ENCODE peak calls at places on chromosome 1, in four cellular contexts. One of them, this sample, is unnamed. For H3K79me2, the result is how much of the 10 kb centered on the place peaks cover.

GRCh38 chr1:202994756-202995155 is 12.4 kb upstream of the TMEM183A start:
- DNase-seq in HCT116: no peak
- DNase-seq in hepatocyte: no peak
- DNase-seq in fibroblast of lung: no peak
- DNase-seq in this sample: no peak

GRCh38 chr1:154764773-154765172 is 105.3 kb downstream of the KCNN3 start:
- DNase-seq in hepatocyte: no peak
- DNase-seq in fibroblast of lung: no peak
- DNase-seq in HCT116: no peak
- DNase-seq in this sample: no peak

GRCh38 chr1:242318140-242318539 is 206.4 kb downstream of the PLD5 start:
- DNase-seq in fibroblast of lung: no peak
- DNase-seq in hepatocyte: no peak
- DNase-seq in HCT116: no peak
- DNase-seq in this sample: no peak

GRCh38 chr1:153548722-153549695 is at the start of gene S100A3:
- DNase-seq in HCT116: no peak
- DNase-seq in hepatocyte: peak
- DNase-seq in fibroblast of lung: peak
- DNase-seq in this sample: peak

GRCh38 chr1:243595527-243596206 is 254.4 kb downstream of the AKT3 start:
- DNase-seq in fibroblast of lung: peak
- DNase-seq in HCT116: no peak
- DNase-seq in hepatocyte: no peak
- DNase-seq in this sample: peak

GRCh38 chr1:21868482-21868881 is 56.4 kb downstream of the LDLRAD2 start:
- DNase-seq in fibroblast of lung: no peak
- DNase-seq in HCT116: no peak
- DNase-seq in hepatocyte: no peak
- DNase-seq in this sample: no peak

GRCh38 chr1:6162773-6163172 is 17.3 kb downstream of the CHD5 start:
- DNase-seq in fibroblast of lung: no peak
- DNase-seq in hepatocyte: no peak
- DNase-seq in HCT116: no peak
- DNase-seq in this sample: no peak

GRCh38 chr1:41240806-41241747 is 1.0 kb downstream of the SCMH1 start:
- DNase-seq in HCT116: no peak
- DNase-seq in hepatocyte: peak
- DNase-seq in fibroblast of lung: peak
- DNase-seq in this sample: peak

GRCh38 chr1:19483691-19484090 is 1.6 kb downstream of the CAPZB start:
- DNase-seq in HCT116: no peak
- DNase-seq in hepatocyte: no peak
- DNase-seq in fibroblast of lung: no peak
- DNase-seq in this sample: no peak

GRCh38 chr1:117290855-117291254 is 76.4 kb upstream of the MAN1A2 start:
- DNase-seq in HCT116: no peak
- DNase-seq in fibroblast of lung: peak
- DNase-seq in hepatocyte: no peak
- DNase-seq in this sample: peak

GRCh38 chr1:39051956-39052355 is 25.8 kb downstream of the NDUFS5 start:
- DNase-seq in hepatocyte: no peak
- DNase-seq in HCT116: no peak
- DNase-seq in fibroblast of lung: no peak
- DNase-seq in this sample: no peak

GRCh38 chr1:53697671-53698380 is 41.1 kb downstream of the GLIS1 start:
- DNase-seq in hepatocyte: no peak
- DNase-seq in HCT116: no peak
- DNase-seq in fibroblast of lung: peak
- DNase-seq in this sample: no peak

GRCh38 chr1:215637041-215637573 is 70.0 kb downstream of the KCTD3 start:
- DNase-seq in hepatocyte: peak
- DNase-seq in HCT116: no peak
- DNase-seq in fibroblast of lung: peak
- DNase-seq in this sample: peak

GRCh38 chr1:151547900-151548230 is 7.8 kb downstream of the TUFT1 start:
- DNase-seq in fibroblast of lung: no peak
- DNase-seq in HCT116: no peak
- DNase-seq in hepatocyte: no peak
- DNase-seq in this sample: no peak

GRCh38 chr1:240719953-240720700 is 108.2 kb upstream of the GREM2 start:
- DNase-seq in hepatocyte: no peak
- DNase-seq in fibroblast of lung: no peak
- DNase-seq in HCT116: no peak
- DNase-seq in this sample: no peak

GRCh38 chr1:89952021-89952995 is 42.6 kb upstream of the ZNF326 start:
- DNase-seq in fibroblast of lung: peak
- DNase-seq in hepatocyte: no peak
- DNase-seq in HCT116: no peak
- DNase-seq in this sample: no peak

GRCh38 chr1:202692959-202693555 is 17.2 kb downstream of the SYT2 start:
- DNase-seq in fibroblast of lung: peak
- DNase-seq in hepatocyte: peak
- DNase-seq in HCT116: peak
- DNase-seq in this sample: peak

GRCh38 chr1:161989108-161989507 is 34.6 kb downstream of the OLFML2B start:
- DNase-seq in HCT116: no peak
- DNase-seq in fibroblast of lung: peak
- DNase-seq in hepatocyte: no peak
- DNase-seq in this sample: peak

GRCh38 chr1:4796999-4797375 is 142.6 kb downstream of the AJAP1 start:
- DNase-seq in hepatocyte: no peak
- DNase-seq in fibroblast of lung: no peak
- DNase-seq in HCT116: no peak
- DNase-seq in this sample: no peak

GRCh38 chr1:2854611-2855010 is 53.1 kb upstream of the TTC34 start:
- DNase-seq in fibroblast of lung: no peak
- DNase-seq in HCT116: no peak
- DNase-seq in hepatocyte: no peak
- DNase-seq in this sample: no peak

GRCh38 chr1:227654858-227655752 is 80.0 kb downstream of the JMJD4 start:
- DNase-seq in hepatocyte: no peak
- DNase-seq in HCT116: no peak
- DNase-seq in fibroblast of lung: no peak
- DNase-seq in this sample: no peak

GRCh38 chr1:184221087-184221486 is 165.7 kb upstream of the C1orf21 start:
- DNase-seq in hepatocyte: no peak
- DNase-seq in fibroblast of lung: no peak
- DNase-seq in HCT116: no peak
- DNase-seq in this sample: no peak

GRCh38 chr1:30677471-30677870 is 45.9 kb downstream of the MATN1 start:
- DNase-seq in HCT116: no peak
- DNase-seq in fibroblast of lung: no peak
- DNase-seq in hepatocyte: no peak
- DNase-seq in this sample: peak

GRCh38 chr1:53121319-53122172 is 20.9 kb downstream of the SLC1A7 start:
- DNase-seq in HCT116: no peak
- DNase-seq in fibroblast of lung: peak
- DNase-seq in hepatocyte: peak
- DNase-seq in this sample: no peak

GRCh38 chr1:18922848-18923475 is 20.6 kb upstream of the ALDH4A1 start:
- DNase-seq in hepatocyte: no peak
- DNase-seq in HCT116: no peak
- DNase-seq in fibroblast of lung: no peak
- DNase-seq in this sample: peak

GRCh38 chr1:221715321-221716169 is 26.3 kb downstream of the DUSP10 start:
- DNase-seq in HCT116: no peak
- DNase-seq in hepatocyte: peak
- DNase-seq in fibroblast of lung: peak
- DNase-seq in this sample: no peak

GRCh38 chr1:233327938-233328660 is 575 bp downstream of the MAP3K21 start:
- DNase-seq in hepatocyte: peak
- DNase-seq in HCT116: no peak
- DNase-seq in fibroblast of lung: peak
- DNase-seq in this sample: peak
- H2AFZ ChIP-seq in hepatocyte: peak
- H2AFZ ChIP-seq in HCT116: no peak
- H2AFZ ChIP-seq in fibroblast of lung: peak
- H2AFZ ChIP-seq in this sample: peak

DNA sequence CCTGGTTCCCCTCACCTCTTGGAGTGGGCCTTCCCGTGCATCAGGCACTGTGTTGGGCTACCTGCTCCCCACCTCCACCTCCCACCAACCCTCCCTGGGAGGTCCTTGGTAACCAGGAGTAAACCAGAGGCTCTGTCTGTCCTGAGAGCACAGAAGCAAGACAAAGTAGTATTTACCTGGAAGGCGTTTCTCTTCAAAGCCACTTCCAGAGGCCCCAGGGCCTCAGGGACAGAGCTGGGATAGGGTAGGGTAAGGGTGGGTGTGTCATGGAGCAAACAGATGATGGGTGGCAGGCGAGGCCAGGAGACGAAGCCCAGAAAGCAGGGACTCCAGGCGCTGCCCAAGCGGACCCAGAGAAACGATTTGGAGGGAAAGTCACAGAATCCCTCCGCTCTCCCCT is 77.2 kb upstream of the TARDBP start:
- DNase-seq in HCT116: no peak
- DNase-seq in fibroblast of lung: no peak
- DNase-seq in hepatocyte: no peak
- DNase-seq in this sample: no peak
- H3K4me3 ChIP-seq in HCT116: no peak
- H3K4me3 ChIP-seq in fibroblast of lung: no peak
- H3K4me3 ChIP-seq in hepatocyte: no peak
- H3K4me3 ChIP-seq in this sample: no peak

GRCh38 chr1:26827663-26828062 is 1.2 kb downstream of the ZDHHC18 start:
- DNase-seq in fibroblast of lung: no peak
- DNase-seq in hepatocyte: no peak
- DNase-seq in HCT116: no peak
- DNase-seq in this sample: no peak

GRCh38 chr1:26828352-26829093 is 2.0 kb downstream of the ZDHHC18 start:
- DNase-seq in HCT116: no peak
- DNase-seq in fibroblast of lung: no peak
- DNase-seq in hepatocyte: no peak
- DNase-seq in this sample: no peak

GRCh38 chr1:26829214-26829911 is 2.9 kb downstream of the ZDHHC18 start:
- DNase-seq in HCT116: no peak
- DNase-seq in hepatocyte: no peak
- DNase-seq in fibroblast of lung: no peak
- DNase-seq in this sample: no peak

GRCh38 chr1:26826261-26827201 is at the start of gene ZDHHC18:
- DNase-seq in hepatocyte: peak
- DNase-seq in fibroblast of lung: peak
- DNase-seq in HCT116: no peak
- DNase-seq in this sample: peak

GRCh38 chr1:26827205-26827604 is 717 bp downstream of the ZDHHC18 start:
- DNase-seq in hepatocyte: no peak
- DNase-seq in fibroblast of lung: no peak
- DNase-seq in HCT116: no peak
- DNase-seq in this sample: no peak
- H3K79me2 ChIP-seq in hepatocyte: under half
- H3K79me2 ChIP-seq in fibroblast of lung: under half
- H3K79me2 ChIP-seq in HCT116: under half
- H3K79me2 ChIP-seq in this sample: half or more

GRCh38 chr1:115184951-115185331 is 95.6 kb upstream of the TSPAN2 start:
- DNase-seq in fibroblast of lung: peak
- DNase-seq in HCT116: no peak
- DNase-seq in hepatocyte: no peak
- DNase-seq in this sample: peak
- H2AFZ ChIP-seq in fibroblast of lung: no peak
- H2AFZ ChIP-seq in HCT116: no peak
- H2AFZ ChIP-seq in hepatocyte: no peak
- H2AFZ ChIP-seq in this sample: peak

GRCh38 chr1:32239790-32240139 is 7.3 kb upstream of the FAM167B start:
- DNase-seq in HCT116: no peak
- DNase-seq in fibroblast of lung: no peak
- DNase-seq in hepatocyte: no peak
- DNase-seq in this sample: no peak
- H3K4me3 ChIP-seq in HCT116: peak
- H3K4me3 ChIP-seq in fibroblast of lung: no peak
- H3K4me3 ChIP-seq in hepatocyte: peak
- H3K4me3 ChIP-seq in this sample: no peak

GRCh38 chr1:230204852-230205251 is 137.8 kb downstream of the GALNT2 start:
- DNase-seq in hepatocyte: no peak
- DNase-seq in fibroblast of lung: peak
- DNase-seq in HCT116: no peak
- DNase-seq in this sample: no peak
- H3K79me2 ChIP-seq in hepatocyte: under half
- H3K79me2 ChIP-seq in fibroblast of lung: under half
- H3K79me2 ChIP-seq in HCT116: under half
- H3K79me2 ChIP-seq in this sample: under half

GRCh38 chr1:180616441-180616840 is 15.4 kb upstream of the XPR1 start:
- DNase-seq in hepatocyte: no peak
- DNase-seq in HCT116: no peak
- DNase-seq in fibroblast of lung: peak
- DNase-seq in this sample: peak
- H2AFZ ChIP-seq in hepatocyte: no peak
- H2AFZ ChIP-seq in HCT116: no peak
- H2AFZ ChIP-seq in fibroblast of lung: peak
- H2AFZ ChIP-seq in this sample: peak

GRCh38 chr1:247854899-247855545 is 2.0 kb upstream of the TRIM58 start:
- DNase-seq in HCT116: no peak
- DNase-seq in fibroblast of lung: no peak
- DNase-seq in hepatocyte: no peak
- DNase-seq in this sample: no peak

GRCh38 chr1:247855911-247856310 is 1.1 kb upstream of the TRIM58 start:
- DNase-seq in fibroblast of lung: no peak
- DNase-seq in HCT116: no peak
- DNase-seq in hepatocyte: no peak
- DNase-seq in this sample: no peak

GRCh38 chr1:247862756-247863155 is 5.8 kb downstream of the TRIM58 start:
- DNase-seq in HCT116: no peak
- DNase-seq in hepatocyte: no peak
- DNase-seq in fibroblast of lung: no peak
- DNase-seq in this sample: no peak

GRCh38 chr1:247857069-247857985 is at the start of gene TRIM58:
- DNase-seq in hepatocyte: no peak
- DNase-seq in fibroblast of lung: peak
- DNase-seq in HCT116: no peak
- DNase-seq in this sample: peak

GRCh38 chr1:247857986-247858356 is 984 bp downstream of the TRIM58 start:
- DNase-seq in HCT116: no peak
- DNase-seq in hepatocyte: no peak
- DNase-seq in fibroblast of lung: no peak
- DNase-seq in this sample: no peak
- H3K4me3 ChIP-seq in HCT116: no peak
- H3K4me3 ChIP-seq in hepatocyte: no peak
- H3K4me3 ChIP-seq in fibroblast of lung: peak
- H3K4me3 ChIP-seq in this sample: no peak

DNA sequence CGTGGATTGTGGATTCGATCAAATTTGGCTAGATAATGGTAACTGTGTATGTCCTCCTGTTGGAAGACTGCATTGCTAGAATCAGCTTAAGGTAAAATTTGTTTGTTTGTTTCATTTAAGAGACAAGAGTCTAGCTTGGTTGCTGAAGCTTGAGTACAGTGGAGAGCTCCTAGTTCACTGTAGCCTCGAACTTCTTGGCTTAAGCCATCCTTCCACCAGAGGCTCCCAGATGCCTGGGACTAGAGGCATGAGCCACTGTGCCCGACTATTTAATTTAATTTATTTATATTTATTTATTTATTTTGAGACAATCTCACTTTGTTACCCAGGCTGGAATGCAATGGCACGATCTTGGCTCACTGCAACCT is 1.5 kb downstream of the PHACTR4 start:
- DNase-seq in fibroblast of lung: no peak
- DNase-seq in HCT116: no peak
- DNase-seq in hepatocyte: no peak
- DNase-seq in this sample: no peak
- H3K79me2 ChIP-seq in fibroblast of lung: under half
- H3K79me2 ChIP-seq in HCT116: half or more
- H3K79me2 ChIP-seq in hepatocyte: half or more
- H3K79me2 ChIP-seq in this sample: half or more

This sample was measured in mammary epithelial cell.